ENCODE peak calls at places on chromosome 10, in four cellular contexts. Z is esophagus muscularis mucosa, Y is colonic mucosa, X is IMR-90. S is an unnamed sample.

GRCh38 chr10:87724789-87725188 is 65.1 kb downstream of the PAPSS2 start:
- DNase-seq in Z (no peak), Y (no peak), X (no peak), S (no peak)

GRCh38 chr10:4532467-4532866 is 293.5 kb upstream of the AKR1E2 start:
- DNase-seq in Z (no peak), Y (no peak), X (peak; percentile 66), S (peak; percentile 84)

GRCh38 chr10:5645375-5645774 is 21.0 kb downstream of the ASB13 start:
- DNase-seq in Z (no peak), Y (peak; percentile 83), X (no peak), S (no peak)

GRCh38 chr10:124225468-124226270 is 132.3 kb upstream of the CHST15 start:
- DNase-seq in Z (no peak), Y (no peak), X (no peak), S (no peak)

GRCh38 chr10:130836344-130836743 is 475.2 kb downstream of the TCERG1L start:
- DNase-seq in Z (no peak), Y (no peak), X (no peak), S (no peak)

GRCh38 chr10:131631619-131632018 is 269.2 kb upstream of the PPP2R2D start:
- DNase-seq in Z (peak; percentile 50), Y (no peak), X (no peak), S (no peak)

GRCh38 chr10:125448596-125448995 is 234.4 kb downstream of the TEX36 start:
- DNase-seq in Z (no peak), Y (peak; percentile 47), X (peak; percentile 4), S (no peak)

GRCh38 chr10:105161767-105162166 is 520.7 kb downstream of the SORCS3 start:
- DNase-seq in Z (no peak), Y (no peak), X (no peak), S (no peak)

GRCh38 chr10:123043409-123043925 is 34.7 kb downstream of the ACADSB start:
- DNase-seq in Z (no peak), Y (peak; percentile 36), X (peak; percentile 67), S (peak; percentile 72)

GRCh38 chr10:125137601-125138438 is 22.5 kb downstream of the CTBP2 start:
- DNase-seq in Z (no peak), Y (peak; percentile 87), X (no peak), S (peak; percentile 14)

GRCh38 chr10:86062151-86062550 is 304.4 kb downstream of the GRID1 start:
- DNase-seq in Z (no peak), Y (no peak), X (no peak), S (no peak)

GRCh38 chr10:36494386-36494785 is 631.0 kb upstream of the ANKRD30A start:
- DNase-seq in Z (no peak), Y (no peak), X (peak; percentile 87), S (peak; percentile 90)

GRCh38 chr10:125344573-125345121 is 184.3 kb upstream of the CTBP2 start:
- DNase-seq in Z (no peak), Y (peak; percentile 78), X (no peak), S (no peak)

GRCh38 chr10:29710128-29710527 is 75.4 kb upstream of the SVIL start:
- DNase-seq in Z (no peak), Y (peak; percentile 40), X (no peak), S (no peak)

GRCh38 chr10:45001382-45002148 is 842 bp downstream of the ZNF22 start:
- DNase-seq in Z (peak; percentile 92), Y (peak; percentile 72), X (peak; percentile 69), S (peak; percentile 88)

GRCh38 chr10:84179059-84179710 is 5.6 kb downstream of the GPR15LG start:
- DNase-seq in Z (no peak), Y (no peak), X (peak; percentile 27), S (peak; percentile 48)

GRCh38 chr10:46229144-46229563 is 57.6 kb upstream of the ANTXRL start:
- DNase-seq in Z (no peak), Y (peak; percentile 29), X (no peak), S (peak; percentile 11)

GRCh38 chr10:12843296-12843945 is 158.1 kb downstream of the CCDC3 start:
- DNase-seq in Z (no peak), Y (no peak), X (no peak), S (no peak)

GRCh38 chr10:69406302-69406811 is 10.4 kb downstream of the TACR2 start:
- DNase-seq in Z (no peak), Y (no peak), X (no peak), S (no peak)

DNA sequence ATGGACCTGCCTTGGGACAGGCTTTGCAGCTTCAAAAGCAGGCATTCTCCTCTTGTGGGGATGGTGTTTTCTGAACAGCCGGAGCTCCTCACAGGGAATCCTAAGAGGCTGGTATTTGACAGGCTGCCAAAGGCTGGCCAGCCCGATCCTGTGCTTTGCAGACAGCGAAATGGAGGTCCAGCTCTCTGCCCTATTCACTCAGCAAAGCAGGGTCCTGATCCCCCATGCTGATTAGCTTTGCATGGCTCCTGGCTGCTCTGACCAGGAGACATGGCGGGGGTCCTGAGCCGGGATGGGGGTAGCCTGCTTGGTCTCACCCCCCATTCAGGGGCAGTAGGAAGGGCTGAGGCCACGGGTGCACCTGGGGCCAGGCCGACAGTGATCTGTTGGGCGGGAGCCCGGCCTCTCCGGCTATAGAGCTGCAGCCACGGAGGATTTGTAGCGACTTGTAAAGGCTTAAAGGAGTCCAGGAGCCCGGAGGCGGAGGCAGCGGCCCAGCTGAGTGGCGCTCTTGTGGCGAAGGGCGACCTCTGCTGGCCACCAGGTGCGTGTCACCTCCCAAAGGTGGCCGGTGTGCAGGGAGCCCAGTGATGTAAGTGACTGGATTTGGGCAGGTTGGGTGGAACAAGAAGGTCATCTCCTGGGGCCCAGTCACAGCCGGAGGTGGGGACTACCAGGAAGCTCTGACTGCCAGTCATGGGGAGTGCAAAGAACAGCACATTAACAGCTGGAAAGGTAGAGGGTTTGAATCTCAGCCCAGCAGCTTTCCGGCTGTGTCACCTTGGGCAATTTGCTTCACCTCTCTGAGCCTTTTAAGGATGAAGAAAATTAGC is 126.5 kb downstream of the ZMIZ1 start:
- DNase-seq in Z (peak; percentile 97), Y (peak; percentile 84), X (peak; percentile 81), S (peak; percentile 88)
- H3K4me3 ChIP-seq in Z (peak overlapping the region; percentile 22), Y (no peak overlapping the region), X (no peak overlapping the region), S (no peak overlapping the region)

GRCh38 chr10:89663144-89663543 is 18.1 kb upstream of the PANK1 start:
- DNase-seq in Z (no peak), Y (no peak), X (no peak), S (no peak)

GRCh38 chr10:89665302-89665701 is 20.3 kb upstream of the PANK1 start:
- DNase-seq in Z (no peak), Y (no peak), X (no peak), S (no peak)

GRCh38 chr10:89662596-89662995 is 17.6 kb upstream of the PANK1 start:
- DNase-seq in Z (no peak), Y (no peak), X (peak; percentile 36), S (no peak)

GRCh38 chr10:89666138-89666537 is 21.1 kb upstream of the PANK1 start:
- DNase-seq in Z (no peak), Y (no peak), X (no peak), S (no peak)

DNA sequence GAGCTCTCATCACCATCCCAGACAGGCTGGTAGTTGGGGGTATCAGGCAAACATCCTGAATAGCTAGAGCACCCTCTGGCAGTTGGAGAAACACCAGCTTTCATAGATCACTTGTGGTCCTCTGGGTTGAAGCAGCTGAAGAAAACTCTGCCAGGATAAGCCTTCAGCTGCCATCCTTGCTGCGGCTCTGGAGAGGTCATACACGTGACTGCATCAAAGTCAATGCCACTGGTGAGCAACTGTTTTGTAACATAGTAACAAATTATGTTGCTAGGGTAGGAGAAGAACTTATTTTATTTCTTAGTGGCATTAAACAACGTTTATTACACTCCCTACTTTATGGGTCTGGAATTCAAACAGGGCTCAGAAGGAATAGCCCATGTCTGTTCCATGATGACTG is 19.2 kb upstream of the PANK1 start:
- DNase-seq in Z (no peak), Y (no peak), X (no peak), S (no peak)
- TF ChIP-seq CTCF in Z (no peak), Y (no peak), X (no peak), S (no peak)

GRCh38 chr10:49187950-49188761 is at the start of gene TMEM273:
- DNase-seq in Z (peak; percentile 93), Y (peak; percentile 59), X (no peak), S (no peak)

GRCh38 chr10:49191349-49191748 is 3.2 kb upstream of the TMEM273 start:
- DNase-seq in Z (no peak), Y (no peak), X (no peak), S (no peak)

GRCh38 chr10:49186613-49187012 is 1.6 kb downstream of the TMEM273 start:
- DNase-seq in Z (no peak), Y (no peak), X (no peak), S (no peak)

GRCh38 chr10:49187044-49187484 is 1.1 kb downstream of the TMEM273 start:
- DNase-seq in Z (peak; percentile 81), Y (peak; percentile 18), X (no peak), S (no peak)

DNA sequence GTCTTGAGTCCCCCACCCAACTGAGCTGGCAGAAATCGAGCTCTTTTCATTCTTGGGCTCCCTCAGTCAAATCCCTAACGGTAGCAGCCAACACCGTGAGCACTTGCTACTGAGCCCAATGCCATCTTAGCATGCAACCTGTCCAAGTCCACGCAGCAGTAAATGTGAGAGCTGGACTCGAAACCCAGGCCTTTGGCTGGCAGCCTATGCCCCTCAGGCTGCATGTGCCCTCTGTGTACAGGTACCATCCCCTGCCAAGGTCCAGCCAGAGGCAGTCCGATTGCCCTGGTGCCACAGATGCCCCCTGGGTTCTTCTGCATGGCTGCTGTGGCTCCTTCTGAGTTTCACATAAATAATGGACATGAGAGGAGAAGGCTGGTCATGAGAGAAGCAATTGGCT is 1.2 kb upstream of the TMEM273 start:
- DNase-seq in Z (no peak), Y (no peak), X (no peak), S (no peak)
- H3K4me3 ChIP-seq in Z (no peak overlapping the region), Y (no peak overlapping the region), X (no peak overlapping the region), S (no peak overlapping the region)

GRCh38 chr10:101653536-101653935 is 41.4 kb downstream of the FBXW4 start:
- DNase-seq in Z (no peak), Y (no peak), X (no peak), S (no peak)

GRCh38 chr10:101645659-101646058 is 49.3 kb downstream of the FBXW4 start:
- DNase-seq in Z (no peak), Y (no peak), X (no peak), S (no peak)

GRCh38 chr10:101650841-101651240 is 44.1 kb downstream of the FBXW4 start:
- DNase-seq in Z (no peak), Y (no peak), X (no peak), S (no peak)

GRCh38 chr10:101646369-101646768 is 48.6 kb downstream of the FBXW4 start:
- DNase-seq in Z (no peak), Y (no peak), X (no peak), S (no peak)

GRCh38 chr10:101649530-101650085 is 45.4 kb downstream of the FBXW4 start:
- DNase-seq in Z (no peak), Y (no peak), X (no peak), S (no peak)
- TF ChIP-seq CTCF in Z (no peak), Y (no peak), X (no peak), S (no peak)

DNA sequence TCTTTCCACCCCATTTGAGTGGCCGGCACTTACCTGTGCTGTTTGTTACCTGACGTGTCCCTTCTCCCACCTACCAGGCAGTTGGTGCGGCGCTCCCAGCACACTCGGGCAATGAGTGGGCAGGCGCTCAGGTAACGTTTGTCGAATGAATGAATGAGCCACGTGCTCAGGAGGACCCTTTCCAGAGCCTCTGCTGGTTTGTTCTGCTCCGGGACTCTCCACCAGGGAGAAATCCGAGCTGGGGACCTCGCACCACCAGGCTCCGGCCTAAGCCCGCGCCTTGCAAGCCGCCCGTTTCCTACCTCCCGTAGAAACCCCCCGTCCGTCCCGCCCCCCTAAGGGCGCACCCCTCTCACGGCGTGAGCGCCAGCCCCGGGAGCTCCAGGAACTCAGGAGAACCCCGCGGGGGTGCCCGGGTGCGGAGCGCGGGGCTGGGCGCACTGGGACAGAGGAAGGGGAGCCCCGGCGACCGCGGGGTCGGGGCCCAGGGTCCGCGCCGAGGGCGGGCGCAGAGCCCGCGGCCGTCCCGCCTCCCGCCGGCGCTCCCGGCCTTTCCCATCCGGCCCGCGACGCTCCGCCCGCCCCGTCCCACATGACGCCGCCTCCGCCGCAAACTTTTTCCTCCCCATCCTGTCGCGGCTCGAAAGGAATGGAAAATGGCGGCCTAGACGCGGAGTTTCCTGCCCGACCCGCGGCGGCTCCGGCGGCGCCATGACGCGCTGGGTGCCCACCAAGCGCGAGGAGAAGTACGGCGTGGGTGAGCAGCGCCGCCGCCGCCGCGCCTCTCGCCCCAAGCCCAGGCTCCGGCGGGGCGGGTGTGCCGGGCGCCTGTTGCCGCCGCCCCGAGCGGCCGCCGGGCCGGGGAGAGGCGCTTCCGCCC is at the start of gene DOCK1:
- DNase-seq in Z (no peak), Y (peak; percentile 79), X (peak; percentile 68), S (peak; percentile 77)
- H3K4me3 ChIP-seq in Z (peak within 1 kb of the TSS; percentile 89), Y (peak within 1 kb of the TSS; percentile 79), X (peak within 1 kb of the TSS; percentile 62), S (peak within 1 kb of the TSS; percentile 78)